ENCODE peak calls at places on chromosomes 12 and 14, in six cellular contexts. O, Z, K, G, V and L are unnamed samples.

GRCh38 chr14:96165493-96166474 is 38.9 kb upstream of the BDKRB2 start:
- DNase-seq in G (no peak), O (no peak), K (no peak), V (no peak), Z (no peak), L (no peak)

GRCh38 chr14:39015360-39015961 is 87.6 kb downstream of the SEC23A start:
- DNase-seq in Z (peak), K (peak), G (peak), V (no peak), O (peak), L (peak)

GRCh38 chr12:76586764-76587395 is 27.3 kb upstream of the OSBPL8 start:
- DNase-seq in G (peak), Z (peak), K (peak), V (peak), O (peak), L (peak)

GRCh38 chr14:106729551-106729950 is 1203.2 kb downstream of the TMEM121 start:
- DNase-seq in K (no peak), O (no peak), G (no peak), Z (no peak), V (no peak), L (no peak)

GRCh38 chr14:70008457-70008856 is 129.2 kb downstream of the SMOC1 start:
- DNase-seq in V (no peak), Z (no peak), G (no peak), K (no peak), O (no peak), L (no peak)

GRCh38 chr14:22226381-22226780 is 362.6 kb downstream of the DAD1 start:
- DNase-seq in K (no peak), O (peak), G (peak), V (no peak), Z (peak), L (no peak)

GRCh38 chr14:80356413-80356812 is 145.1 kb upstream of the DIO2 start:
- DNase-seq in G (peak), V (no peak), O (peak), Z (peak), K (no peak), L (no peak)

GRCh38 chr12:15629761-15630160 is 159.4 kb downstream of the EPS8 start:
- DNase-seq in O (no peak), V (no peak), K (no peak), Z (no peak), G (peak), L (no peak)

GRCh38 chr12:66962316-66962715 is 283.4 kb upstream of the GRIP1 start:
- DNase-seq in O (no peak), K (no peak), Z (no peak), G (no peak), V (no peak), L (no peak)

GRCh38 chr12:132170637-132171292 is 26.5 kb downstream of the NOC4L start:
- DNase-seq in K (no peak), G (no peak), V (no peak), Z (no peak), O (no peak), L (no peak)

GRCh38 chr12:61504396-61505115 is 755.6 kb upstream of the USP15 start:
- DNase-seq in K (no peak), G (no peak), Z (peak), O (peak), V (no peak), L (no peak)

GRCh38 chr12:29578070-29578469 is 80.6 kb upstream of the OVCH1 start:
- DNase-seq in Z (no peak), O (no peak), V (no peak), G (no peak), K (no peak), L (no peak)

GRCh38 chr12:91109148-91109564 is 2.1 kb downstream of the LUM start:
- DNase-seq in V (peak), O (peak), K (peak), Z (peak), G (peak), L (peak)

GRCh38 chr14:100215330-100215885 is 23.5 kb upstream of the YY1 start:
- DNase-seq in K (no peak), O (no peak), V (no peak), Z (no peak), G (no peak), L (no peak)

GRCh38 chr14:83575301-83575700 is 1954.6 kb upstream of the FLRT2 start:
- DNase-seq in V (no peak), K (no peak), O (no peak), G (peak), Z (no peak), L (no peak)

GRCh38 chr14:67191768-67192290 is 2.6 kb downstream of the GARIN2 start:
- DNase-seq in O (no peak), Z (no peak), K (no peak), V (no peak), G (peak), L (no peak)

GRCh38 chr14:103706551-103707328 is 8.5 kb downstream of the XRCC3 start:
- DNase-seq in Z (no peak), G (no peak), O (no peak), V (no peak), K (no peak), L (no peak)